ENCODE peak calls at places on chromosomes 5 and 9, in six cellular contexts. Y, Z, S, W, Q and I are unnamed samples.

GRCh38 chr9:24939099-24939850 is 393.6 kb upstream of the IZUMO3 start:
- DNase-seq in Y (no peak), Z (no peak), S (no peak), W (no peak), Q (no peak), I (no peak)

GRCh38 chr5:170546257-170546656 is 42.4 kb downstream of the KCNIP1 start:
- DNase-seq in Y (no peak), Z (no peak), S (no peak), W (no peak), Q (no peak), I (no peak)

GRCh38 chr5:168022761-168023160 is 268.7 kb upstream of the WWC1 start:
- DNase-seq in Y (no peak), Z (no peak), S (no peak), W (no peak), Q (no peak), I (no peak)

GRCh38 chr9:73370053-73370452 is 218.4 kb downstream of the ANXA1 start:
- DNase-seq in Y (peak; percentile 64), Z (no peak), S (no peak), W (no peak), Q (no peak), I (no peak)

GRCh38 chr5:132445930-132446329 is 44.6 kb downstream of the IRF1 start:
- DNase-seq in Y (no peak), Z (no peak), S (no peak), W (no peak), Q (no peak), I (no peak)

GRCh38 chr5:61603211-61603908 is 271.3 kb downstream of the ZSWIM6 start:
- DNase-seq in Y (no peak), Z (no peak), S (no peak), W (no peak), Q (no peak), I (no peak)

GRCh38 chr5:154937186-154937717 is 759 bp downstream of the GEMIN5 start:
- DNase-seq in Y (no peak), Z (no peak), S (no peak), W (no peak), Q (no peak), I (no peak)

GRCh38 chr5:108516771-108517170 is 134.9 kb upstream of the FBXL17 start:
- DNase-seq in Y (no peak), Z (no peak), S (no peak), W (no peak), Q (no peak), I (no peak)

GRCh38 chr5:171269717-171270116 is 39.3 kb upstream of the TLX3 start:
- DNase-seq in Y (no peak), Z (no peak), S (no peak), W (no peak), Q (no peak), I (peak; percentile 6)

DNA sequence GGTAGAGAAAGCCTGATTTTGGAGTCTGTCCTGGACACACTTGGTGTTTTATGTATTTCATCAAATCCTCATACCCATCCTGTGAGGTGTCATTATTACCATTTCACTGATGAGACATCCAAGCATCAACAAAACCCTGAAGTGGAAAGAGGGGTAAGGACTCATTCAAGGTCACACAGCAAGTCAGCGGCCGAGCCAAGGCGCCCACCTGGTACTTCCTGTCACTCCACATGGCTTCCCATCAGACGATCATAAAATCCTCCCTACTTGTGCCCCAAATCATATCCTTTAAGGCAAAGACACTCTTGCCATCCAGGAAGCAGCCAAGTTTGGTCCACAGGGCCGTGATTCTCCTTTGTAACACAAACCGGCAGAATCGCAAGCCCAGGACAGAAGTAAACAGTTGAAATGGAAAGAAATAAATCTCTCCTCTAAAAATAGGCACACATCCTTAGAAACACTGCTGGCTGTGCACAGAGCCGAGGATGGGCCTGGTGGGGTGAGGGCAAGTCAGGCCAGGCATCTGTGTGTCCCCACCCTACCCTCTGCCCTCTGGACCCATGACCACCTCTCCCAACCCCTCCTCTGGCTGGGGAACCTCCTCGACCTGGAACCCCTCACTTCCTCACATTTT is 30.4 kb downstream of the TMOD1 start:
- DNase-seq in Y (no peak), Z (no peak), S (no peak), W (no peak), Q (no peak), I (no peak)
- H3K27ac ChIP-seq in Y (no peak overlapping the region), Z (no peak overlapping the region), S (no peak overlapping the region), W (no peak overlapping the region), Q (no peak overlapping the region), I (no peak overlapping the region)

GRCh38 chr5:102959055-102959454 is 160.9 kb downstream of the GIN1 start:
- DNase-seq in Y (no peak), Z (no peak), S (no peak), W (no peak), Q (peak; percentile 91), I (peak; percentile 92)
- TF ChIP-seq MAX in Y (no peak), Z (no peak), S (no peak), W (no peak), Q (no peak), I (peak; percentile 61)

DNA sequence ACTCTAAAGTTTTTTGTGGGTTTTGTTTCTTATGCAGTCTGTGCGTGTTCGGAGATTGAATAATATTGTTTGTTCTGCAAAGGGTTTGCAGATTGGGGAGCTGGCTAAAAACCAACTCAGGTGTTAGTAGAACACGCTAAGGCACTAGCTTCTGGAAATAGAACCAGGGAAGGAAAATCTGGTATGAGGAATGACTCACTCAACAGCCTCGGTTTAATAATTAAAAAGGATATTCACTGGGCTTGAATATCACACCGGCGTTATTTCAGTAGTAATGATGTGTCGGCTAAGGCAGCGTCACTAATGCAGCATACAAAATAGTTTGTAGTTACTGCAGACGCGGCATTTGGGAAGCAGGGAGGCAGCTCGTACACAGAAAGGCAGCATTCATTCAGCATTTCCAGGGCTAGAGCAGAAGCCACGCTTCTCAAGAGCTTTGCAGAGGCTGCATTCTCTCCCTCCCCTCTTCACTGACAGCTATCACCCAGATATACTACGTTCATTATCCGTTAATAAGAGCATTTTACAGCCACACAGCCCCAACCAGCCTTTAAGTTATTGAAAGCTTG is 1.7 kb downstream of the ADRA1B start:
- DNase-seq in Y (no peak), Z (no peak), S (no peak), W (no peak), Q (no peak), I (no peak)
- TF ChIP-seq EZH2 in Y (no peak), Z (no peak), S (no peak), W (no peak), Q (no peak), I (no peak)

DNA sequence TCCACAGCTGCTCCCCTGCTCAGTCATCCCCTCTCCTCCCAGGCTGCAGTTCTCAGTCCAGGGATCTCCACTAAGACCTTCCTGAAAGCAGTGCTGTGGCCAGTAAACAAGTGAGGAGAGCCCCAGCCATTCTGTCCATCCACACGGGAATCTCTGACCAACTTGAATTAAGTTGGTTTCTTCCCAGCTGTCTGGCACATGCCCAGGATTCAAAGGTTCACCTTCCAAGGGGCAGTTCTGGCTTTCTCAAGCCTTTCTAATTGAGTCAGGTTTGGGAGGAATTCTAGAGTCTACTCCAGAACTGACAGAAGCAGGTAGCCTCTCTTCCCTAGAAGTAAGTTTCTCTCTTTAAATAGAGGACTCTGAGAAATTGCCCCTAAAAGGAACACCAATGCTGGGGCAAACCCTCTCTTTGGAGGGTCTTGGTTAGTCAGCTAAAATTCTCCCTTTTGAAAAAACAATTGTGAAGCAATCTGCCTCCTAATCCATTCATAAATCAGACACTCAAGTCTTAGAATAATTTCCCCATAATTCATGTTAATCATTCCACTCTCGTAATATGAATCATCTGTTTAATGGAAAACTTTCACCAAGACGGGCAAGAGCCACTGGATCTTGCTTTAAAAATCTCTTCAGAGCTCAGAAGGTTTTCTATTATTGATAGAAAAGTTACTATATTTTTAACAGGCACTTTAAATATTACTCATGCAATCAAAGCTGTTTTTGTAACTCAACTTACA is 133.8 kb downstream of the SPOCK1 start:
- DNase-seq in Y (no peak), Z (no peak), S (no peak), W (no peak), Q (peak; percentile 28), I (no peak)
- H3K27ac ChIP-seq in Y (no peak overlapping the region), Z (no peak overlapping the region), S (no peak overlapping the region), W (no peak overlapping the region), Q (no peak overlapping the region), I (no peak overlapping the region)

GRCh38 chr9:5843450-5844249 is 10.7 kb upstream of the ERMP1 start:
- DNase-seq in Y (no peak), Z (peak; percentile 88), S (no peak), W (no peak), Q (peak; percentile 61), I (no peak)
- TF ChIP-seq MAX in Y (no peak), Z (peak; percentile 57), S (no peak), W (no peak), Q (no peak), I (no peak)

GRCh38 chr9:122217640-122218039 is 11.1 kb downstream of the LHX6 start:
- DNase-seq in Y (no peak), Z (peak; percentile 11), S (no peak), W (no peak), Q (no peak), I (no peak)

GRCh38 chr9:122218070-122218884 is 10.5 kb downstream of the LHX6 start:
- DNase-seq in Y (no peak), Z (no peak), S (no peak), W (no peak), Q (no peak), I (no peak)

GRCh38 chr9:122219856-122220672 is 8.7 kb downstream of the LHX6 start:
- DNase-seq in Y (no peak), Z (no peak), S (no peak), W (peak; percentile 69), Q (no peak), I (no peak)

GRCh38 chr9:122220673-122221222 is 8.0 kb downstream of the LHX6 start:
- DNase-seq in Y (no peak), Z (no peak), S (no peak), W (no peak), Q (no peak), I (no peak)

DNA sequence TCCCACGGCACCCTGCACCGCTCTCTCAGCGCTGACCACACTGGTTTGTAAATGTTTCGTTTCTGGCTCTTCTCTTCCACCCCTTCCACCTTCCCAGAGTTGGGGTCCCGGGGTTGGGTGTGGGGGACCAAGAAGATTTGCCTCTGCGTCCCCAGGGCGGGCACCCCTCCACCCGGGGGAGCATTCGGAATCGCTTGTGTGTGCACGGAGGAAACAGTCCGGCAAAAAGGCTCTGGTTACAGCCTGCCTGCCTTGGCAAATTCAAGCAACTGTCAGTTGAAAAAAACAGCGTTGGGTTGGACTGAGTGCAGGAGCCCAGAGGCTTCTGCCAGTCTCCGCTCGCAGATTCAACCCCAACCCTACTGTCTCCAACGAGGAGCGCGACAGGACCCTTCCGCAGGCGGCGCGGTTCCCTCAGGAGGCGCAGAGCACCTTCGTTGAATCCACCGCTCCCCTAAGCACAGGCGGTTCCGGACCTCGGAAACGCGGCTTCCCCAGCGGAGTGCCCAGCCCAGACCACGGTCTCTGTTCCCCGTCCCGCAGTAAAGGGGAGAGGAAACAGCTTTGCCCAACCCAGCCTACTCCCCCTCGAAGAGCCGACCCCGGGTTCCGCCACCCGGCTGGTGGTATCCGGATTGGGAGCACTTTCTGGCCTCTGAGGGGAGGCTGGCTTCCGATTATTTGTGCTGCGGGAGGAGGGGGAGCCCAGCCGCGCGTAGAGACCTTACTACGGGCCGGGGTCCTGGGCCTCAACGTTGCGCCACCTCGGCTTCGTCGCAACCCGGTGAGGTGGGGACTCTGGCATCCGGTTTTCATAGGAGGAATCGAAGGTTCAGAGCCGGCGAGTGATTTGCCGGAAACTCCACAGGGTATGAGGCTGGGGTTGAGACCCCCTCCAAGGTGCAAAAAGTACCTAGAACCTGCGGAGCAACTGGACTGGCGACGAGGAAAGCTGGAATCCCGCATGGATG is 9.6 kb downstream of the LHX6 start:
- DNase-seq in Y (no peak), Z (no peak), S (no peak), W (peak; percentile 75), Q (no peak), I (no peak)
- TF ChIP-seq EZH2 in Y (no peak), Z (peak; percentile 38), S (peak; percentile 82), W (peak; percentile 97), Q (peak; percentile 65), I (no peak)

GRCh38 chr9:127520941-127521918 is 69.9 kb downstream of the LRSAM1 start:
- DNase-seq in Y (no peak), Z (no peak), S (no peak), W (no peak), Q (peak; percentile 90), I (no peak)
- H3K27ac ChIP-seq in Y (no peak overlapping the region), Z (no peak overlapping the region), S (no peak overlapping the region), W (peak overlapping the region; percentile 68), Q (peak overlapping the region; percentile 99), I (no peak overlapping the region)